ENCODE peak calls at places on chromosomes 6 and 20, in nine cellular contexts. B is NCI-H774; O is fibroblast of the aortic adventitia; D is activated CD4-positive, alpha-beta T cell treated with anti-CD3 and anti-CD28 coated beads, Interleukin-2, amount 10 ng/mL, durations not matched to agents 24 days and 14 days; C is T-cell; I is stimulated activated CD4-positive, alpha-beta T cell treated with anti-CD3 and anti-CD28 coated beads, Interleukin-12 subunit alpha, Interleukin-12 subunit beta, amount 100 ng/mL, for 24 hours; S is AG20443; V is posterior cingulate gyrus; L is M059J. R is an unnamed sample.

GRCh38 chr20:37242503-37242902 is 19.1 kb downstream of the GHRH start:
- DNase-seq in L (no peak), I (no peak), S (no peak), O (no peak), V (no peak), B (no peak), D (no peak), C (no peak), R (no peak)

GRCh38 chr6:137188855-137189254 is 15.4 kb upstream of the IL22RA2 start:
- DNase-seq in B (no peak), L (peak; percentile 43), D (peak; percentile 52), C (no peak), V (no peak), S (no peak), I (no peak), O (no peak), R (no peak)

GRCh38 chr6:154868143-154868594 is 126.9 kb upstream of the TIAM2 start:
- DNase-seq in V (no peak), L (peak; percentile 72), C (no peak), I (no peak), S (peak; percentile 66), D (no peak), B (peak; percentile 55), O (peak; percentile 78), R (peak; percentile 56)

GRCh38 chr6:106556368-106556960 is 72.8 kb downstream of the RTN4IP1 start:
- DNase-seq in C (no peak), S (peak; percentile 21), L (peak; percentile 49), I (no peak), V (no peak), O (peak; percentile 72), B (no peak), D (no peak), R (no peak)

GRCh38 chr6:13305256-13305650 is 23.1 kb downstream of the TBC1D7 start:
- DNase-seq in B (no peak), S (no peak), C (no peak), D (no peak), V (no peak), I (no peak), L (no peak), O (no peak), R (no peak)

GRCh38 chr20:33531047-33531877 is 41.4 kb downstream of the CBFA2T2 start:
- DNase-seq in B (no peak), O (peak; percentile 64), V (no peak), S (peak; percentile 20), C (no peak), D (no peak), L (peak; percentile 29), I (no peak), R (no peak)

GRCh38 chr20:42678895-42679294 is 510.8 kb downstream of the PTPRT start:
- DNase-seq in C (no peak), I (no peak), L (no peak), D (no peak), S (no peak), V (no peak), B (no peak), O (no peak), R (no peak)

GRCh38 chr6:31794294-31794865 is 1.2 kb downstream of the VARS1 start:
- DNase-seq in C (no peak), V (no peak), I (no peak), B (no peak), S (peak; percentile 43), O (peak; percentile 52), D (no peak), L (peak; percentile 48), R (no peak)

GRCh38 chr20:25508083-25508770 is 77.1 kb downstream of the NINL start:
- DNase-seq in C (no peak), I (no peak), L (peak; percentile 99), V (no peak), O (peak; percentile 80), D (no peak), S (peak; percentile 65), B (peak; percentile 10), R (peak; percentile 82)